ENCODE peak calls at places on chromosome 9, in seven cellular contexts. L is neural crest cell, K is foreskin keratinocyte, W is choroid plexus epithelial cell, O is progenitor cell of endocrine pancreas, G is CD14-positive monocyte, F is OCI-LY7. N is an unnamed sample.

GRCh38 chr9:133715295-133715865 is 22.8 kb downstream of the SARDH start:
- DNase-seq in L (no peak), K (no peak), W (peak; percentile 61), O (no peak), G (no peak), F (no peak), N (no peak)

GRCh38 chr9:126513159-126514036 is 100.3 kb upstream of the LMX1B start:
- DNase-seq in L (no peak), K (peak; percentile 80), W (no peak), O (no peak), G (no peak), F (no peak), N (no peak)

GRCh38 chr9:135554718-135555117 is 6.8 kb upstream of the PAEP start:
- DNase-seq in L (no peak), K (no peak), W (no peak), O (no peak), G (no peak), F (no peak), N (no peak)

GRCh38 chr9:129343697-129344375 is 165.8 kb upstream of the IER5L start:
- DNase-seq in L (no peak), K (no peak), W (peak; percentile 82), O (no peak), G (peak; percentile 96), F (no peak), N (no peak)

GRCh38 chr9:42852133-42852532 is 668.7 kb downstream of the SPATA31A6 start:
- DNase-seq in L (peak; percentile 27), K (peak; percentile 36), W (peak; percentile 65), O (peak; percentile 27), G (no peak), F (no peak), N (no peak)

GRCh38 chr9:90795879-90796317 is 5.7 kb upstream of the SYK start:
- DNase-seq in L (no peak), K (no peak), W (no peak), O (no peak), G (no peak), F (peak; percentile 60), N (no peak)

GRCh38 chr9:137650259-137650658 is 31.5 kb downstream of the EHMT1 start:
- DNase-seq in L (no peak), K (peak; percentile 8), W (no peak), O (no peak), G (no peak), F (no peak), N (no peak)

GRCh38 chr9:105497704-105498103 is 49.9 kb downstream of the FSD1L start:
- DNase-seq in L (no peak), K (no peak), W (no peak), O (no peak), G (no peak), F (no peak), N (no peak)

GRCh38 chr9:131856105-131856504 is 116.2 kb upstream of the RAPGEF1 start:
- DNase-seq in L (no peak), K (no peak), W (no peak), O (no peak), G (no peak), F (no peak), N (no peak)

GRCh38 chr9:19830796-19831195 is 42.0 kb upstream of the SLC24A2 start:
- DNase-seq in L (no peak), K (no peak), W (no peak), O (no peak), G (no peak), F (no peak), N (no peak)

GRCh38 chr9:121954477-121955175 is 138.5 kb downstream of the TTLL11 start:
- DNase-seq in L (no peak), K (no peak), W (peak; percentile 94), O (no peak), G (no peak), F (no peak), N (no peak)

GRCh38 chr9:70298245-70298771 is 39.5 kb downstream of the SMC5 start:
- DNase-seq in L (no peak), K (no peak), W (no peak), O (no peak), G (no peak), F (no peak), N (no peak)

GRCh38 chr9:127075592-127076380 is 46.6 kb downstream of the ANGPTL2 start:
- DNase-seq in L (no peak), K (no peak), W (no peak), O (no peak), G (no peak), F (no peak), N (no peak)

GRCh38 chr9:138008081-138008841 is 130.7 kb downstream of the CACNA1B start:
- DNase-seq in L (no peak), K (no peak), W (no peak), O (peak; percentile 7), G (peak; percentile 38), F (no peak), N (peak; percentile 35)

GRCh38 chr9:116007824-116008223 is 145.8 kb upstream of the PAPPA start:
- DNase-seq in L (no peak), K (no peak), W (no peak), O (no peak), G (peak; percentile 41), F (no peak), N (no peak)
- TF ChIP-seq CTCF in L (no peak), K (no peak), W (no peak), O (no peak), G (no peak), F (no peak), N (no peak)

DNA sequence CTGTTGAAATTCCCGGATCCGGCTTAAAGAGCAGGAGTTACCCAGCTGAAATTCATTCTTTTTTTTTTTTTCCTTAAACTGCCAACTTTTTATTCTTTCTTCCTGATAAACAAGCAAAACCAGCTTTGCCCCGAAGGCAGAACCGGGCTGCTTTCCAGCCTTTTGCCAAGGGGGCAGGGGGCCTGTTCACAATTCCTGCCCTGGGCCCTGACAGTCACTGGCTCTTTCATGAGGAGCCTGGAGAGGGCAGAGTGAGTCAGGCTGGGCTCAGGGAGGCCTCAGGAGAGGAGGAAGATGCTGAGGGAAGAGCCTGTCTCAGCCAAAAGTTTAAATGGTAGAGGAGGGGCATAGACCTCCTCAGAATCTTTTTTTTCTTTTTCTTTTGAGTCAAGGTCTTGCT is 4.8 kb downstream of the GLIPR2 start:
- DNase-seq in L (no peak), K (no peak), W (peak; percentile 39), O (no peak), G (no peak), F (no peak), N (no peak)
- TF ChIP-seq CTCF in L (no peak), K (peak; percentile 53), W (peak; percentile 57), O (peak; percentile 12), G (peak; percentile 43), F (peak; percentile 15), N (no peak)

GRCh38 chr9:77710276-77710675 is 62.2 kb upstream of the GNA14 start:
- DNase-seq in L (no peak), K (no peak), W (no peak), O (no peak), G (no peak), F (no peak), N (no peak)
- TF ChIP-seq CTCF in L (no peak), K (no peak), W (no peak), O (no peak), G (no peak), F (no peak), N (no peak)

DNA sequence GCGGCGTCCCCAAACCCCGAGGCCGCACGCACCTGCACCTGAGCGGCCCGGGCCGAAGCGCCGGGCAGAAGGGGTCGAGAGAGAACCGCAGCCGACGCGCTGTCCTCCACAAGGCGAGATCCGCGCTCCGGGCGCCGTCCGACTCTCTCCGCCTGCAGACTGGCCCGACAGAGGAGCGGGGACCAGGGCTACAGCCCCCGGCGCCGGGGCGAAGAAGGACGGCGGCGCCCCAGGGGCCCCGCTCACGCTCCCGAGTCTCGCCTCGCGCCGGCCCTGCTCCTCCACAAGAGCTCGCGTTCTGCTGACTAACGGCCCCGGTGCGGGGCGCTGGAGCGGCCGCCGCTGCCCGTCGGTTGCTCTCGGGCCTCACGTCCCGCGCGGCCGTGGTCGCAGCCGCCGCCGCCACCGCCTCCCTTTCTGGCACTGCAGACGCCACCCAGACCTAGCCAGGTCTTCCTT is 362 bp downstream of the ABHD17B start:
- DNase-seq in L (no peak), K (no peak), W (no peak), O (no peak), G (no peak), F (peak; percentile 68), N (no peak)
- TF ChIP-seq CTCF in L (no peak), K (no peak), W (no peak), O (no peak), G (no peak), F (no peak), N (no peak)

DNA sequence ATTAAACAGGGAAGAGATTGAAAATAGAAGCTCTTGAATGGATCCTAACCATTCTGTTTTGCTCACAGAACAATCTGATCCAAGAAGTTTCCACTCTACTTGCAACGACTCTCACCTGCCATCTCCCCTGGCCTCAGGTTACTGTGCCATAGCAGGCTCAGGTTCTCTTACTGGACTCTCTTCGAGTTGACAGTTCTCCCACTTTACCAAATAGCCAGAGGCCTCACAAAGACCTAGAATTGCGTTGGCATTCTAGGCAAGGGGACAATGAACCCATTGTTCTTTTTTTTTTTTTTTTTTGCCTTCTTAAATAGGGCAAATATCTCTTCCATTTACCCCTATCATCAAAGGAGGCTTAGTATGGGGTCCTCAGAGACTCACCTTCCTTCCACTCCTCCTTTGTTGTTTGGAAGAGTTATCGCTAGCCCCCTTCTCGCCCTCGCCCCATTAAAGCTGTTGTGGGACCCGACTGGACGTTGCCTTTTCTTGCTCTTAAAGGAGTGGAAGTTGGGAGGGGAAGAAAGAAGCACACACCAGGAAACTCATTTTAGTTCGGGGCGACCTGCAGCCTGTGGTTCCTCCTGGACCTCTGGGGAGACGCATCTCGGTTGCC is 688 bp upstream of the PLPPR1 start:
- DNase-seq in L (no peak), K (no peak), W (no peak), O (no peak), G (no peak), F (no peak), N (no peak)
- TF ChIP-seq CTCF in L (no peak), K (no peak), W (no peak), O (no peak), G (no peak), F (no peak), N (no peak)

N was measured in mesothelial cell of epicardium.